ENCODE peak calls at places on chromosomes 7 and 10, in seven cellular contexts. K is GM23248, O is astrocyte, N is gastrocnemius medialis, M is kidney, F is IMR-90, I is suprapubic skin. X is an unnamed sample.
A peak's percentile ranks its signal among the peaks of the same experiment; 100 is the strongest.

GRCh38 chr7:29285451-29285807 is 90.9 kb downstream of the CHN2 start:
- DNase-seq in O (peak; percentile 96), K (peak; percentile 88), F (peak; percentile 37), N (no peak), M (no peak), I (no peak), X (no peak)

GRCh38 chr10:58797356-58797755 is 284.7 kb downstream of the BICC1 start:
- DNase-seq in K (peak; percentile 74), M (no peak), I (no peak), N (no peak), O (peak; percentile 51), F (peak; percentile 42), X (no peak)

GRCh38 chr10:120685136-120685535 is 166.0 kb upstream of the WDR11 start:
- DNase-seq in N (no peak), M (no peak), K (no peak), I (no peak), F (no peak), O (no peak), X (no peak)

GRCh38 chr10:6494934-6495592 is 85.0 kb downstream of the PRKCQ start:
- DNase-seq in N (no peak), O (no peak), I (no peak), K (peak; percentile 11), M (no peak), F (no peak), X (no peak)

GRCh38 chr7:27412164-27412563 is 169.6 kb downstream of the EVX1 start:
- DNase-seq in N (no peak), F (no peak), K (no peak), I (no peak), M (no peak), O (no peak), X (no peak)

GRCh38 chr10:77899080-77899477 is 27.5 kb downstream of the DLG5 start:
- DNase-seq in O (peak; percentile 46), M (no peak), I (no peak), N (no peak), K (peak; percentile 88), F (peak; percentile 51), X (no peak)

GRCh38 chr7:27117687-27118491 is 12.7 kb downstream of the HOXA4 start:
- DNase-seq in O (peak; percentile 88), K (no peak), F (peak; percentile 97), M (peak; percentile 62), N (no peak), I (no peak), X (no peak)

GRCh38 chr7:83701744-83702143 is 52.8 kb upstream of the SEMA3E start:
- DNase-seq in M (no peak), O (no peak), K (no peak), F (no peak), I (no peak), N (no peak), X (no peak)

GRCh38 chr7:25775999-25776736 is 375.8 kb upstream of the NFE2L3 start:
- DNase-seq in O (no peak), K (no peak), F (no peak), M (no peak), I (no peak), N (no peak), X (no peak)

GRCh38 chr10:75944061-75944460 is 512.6 kb downstream of the LRMDA start:
- DNase-seq in K (no peak), F (no peak), I (no peak), M (no peak), O (no peak), N (no peak), X (no peak)

GRCh38 chr7:120190109-120190508 is 82.9 kb upstream of the KCND2 start:
- DNase-seq in K (no peak), O (no peak), N (no peak), F (no peak), I (no peak), M (no peak), X (no peak)

GRCh38 chr7:159031750-159032149 is 112.9 kb downstream of the VIPR2 start:
- DNase-seq in N (no peak), O (no peak), F (no peak), I (peak; percentile 72), M (no peak), K (no peak), X (no peak)

GRCh38 chr10:125123363-125124113 is 36.8 kb downstream of the CTBP2 start:
- DNase-seq in M (peak; percentile 96), I (no peak), N (peak; percentile 89), F (peak; percentile 69), K (peak; percentile 81), O (peak; percentile 72), X (peak; percentile 87)

GRCh38 chr10:124748206-124748605 is 4.0 kb upstream of the FAM53B start:
- DNase-seq in F (no peak), O (no peak), I (no peak), K (peak; percentile 16), N (no peak), M (no peak), X (no peak)

GRCh38 chr7:126937196-126937595 is 315.5 kb downstream of the GRM8 start:
- DNase-seq in K (no peak), O (no peak), M (no peak), F (no peak), I (no peak), N (no peak), X (no peak)

GRCh38 chr7:69873512-69873911 is 275.2 kb downstream of the AUTS2 start:
- DNase-seq in I (no peak), K (peak; percentile 50), O (peak; percentile 45), F (no peak), M (no peak), N (no peak), X (no peak)

GRCh38 chr7:74271742-74272141 is 17.5 kb upstream of the CLIP2 start:
- DNase-seq in N (no peak), F (no peak), O (no peak), K (no peak), I (no peak), M (no peak), X (no peak)

GRCh38 chr10:4281207-4281825 is 496.3 kb upstream of the KLF6 start:
- DNase-seq in O (peak; percentile 36), K (peak; percentile 13), N (no peak), I (no peak), M (no peak), F (no peak), X (no peak)

GRCh38 chr10:4278161-4278560 is 493.2 kb upstream of the KLF6 start:
- DNase-seq in F (no peak), K (no peak), M (no peak), O (no peak), I (no peak), N (no peak), X (no peak)

GRCh38 chr10:4282496-4282895 is 497.5 kb upstream of the KLF6 start:
- DNase-seq in K (no peak), N (no peak), F (no peak), I (no peak), O (no peak), M (no peak), X (no peak)

GRCh38 chr10:4280481-4281206 is 495.6 kb upstream of the KLF6 start:
- DNase-seq in F (peak; percentile 63), M (no peak), I (no peak), K (peak; percentile 68), N (no peak), O (peak; percentile 25), X (no peak)

GRCh38 chr10:4279649-4280048 is 494.6 kb upstream of the KLF6 start:
- DNase-seq in I (no peak), F (peak; percentile 46), M (no peak), N (no peak), O (no peak), K (no peak), X (no peak)
- H3K4me1 ChIP-seq in I (peaks cover 30% of the 10 kb centered on the region), F (peaks cover 24% of the 10 kb centered on the region), M (no peaks in the 10 kb centered on the region), N (peaks cover 19% of the 10 kb centered on the region), O (peaks cover 22% of the 10 kb centered on the region), K (peaks cover 37% of the 10 kb centered on the region), X (peaks cover 39% of the 10 kb centered on the region)

GRCh38 chr10:93069245-93069561 is 4.5 kb upstream of the CYP26A1 start:
- DNase-seq in K (no peak), O (no peak), N (no peak), I (no peak), F (no peak), M (no peak), X (no peak)

GRCh38 chr10:93070378-93071176 is 3.1 kb upstream of the CYP26A1 start:
- DNase-seq in N (no peak), K (no peak), I (no peak), O (no peak), F (no peak), M (no peak), X (no peak)

GRCh38 chr10:93066544-93066913 is 5.9 kb downstream of the CYP26C1 start:
- DNase-seq in K (no peak), F (no peak), O (no peak), M (no peak), I (no peak), N (no peak), X (no peak)

GRCh38 chr10:93067443-93068365 is 6.0 kb upstream of the CYP26A1 start:
- DNase-seq in K (no peak), M (peak; percentile 53), N (no peak), F (no peak), I (no peak), O (no peak), X (no peak)

GRCh38 chr10:93068411-93069244 is 5.1 kb upstream of the CYP26A1 start:
- DNase-seq in O (peak; percentile 47), K (peak; percentile 49), M (peak; percentile 52), F (peak; percentile 54), N (no peak), I (no peak), X (no peak)
- H3K4me3 ChIP-seq in O (peak overlapping the region; percentile 23), K (peak overlapping the region; percentile 43), M (no peak overlapping the region), F (no peak overlapping the region), N (no peak overlapping the region), I (no peak overlapping the region), X (no peak overlapping the region)

DNA sequence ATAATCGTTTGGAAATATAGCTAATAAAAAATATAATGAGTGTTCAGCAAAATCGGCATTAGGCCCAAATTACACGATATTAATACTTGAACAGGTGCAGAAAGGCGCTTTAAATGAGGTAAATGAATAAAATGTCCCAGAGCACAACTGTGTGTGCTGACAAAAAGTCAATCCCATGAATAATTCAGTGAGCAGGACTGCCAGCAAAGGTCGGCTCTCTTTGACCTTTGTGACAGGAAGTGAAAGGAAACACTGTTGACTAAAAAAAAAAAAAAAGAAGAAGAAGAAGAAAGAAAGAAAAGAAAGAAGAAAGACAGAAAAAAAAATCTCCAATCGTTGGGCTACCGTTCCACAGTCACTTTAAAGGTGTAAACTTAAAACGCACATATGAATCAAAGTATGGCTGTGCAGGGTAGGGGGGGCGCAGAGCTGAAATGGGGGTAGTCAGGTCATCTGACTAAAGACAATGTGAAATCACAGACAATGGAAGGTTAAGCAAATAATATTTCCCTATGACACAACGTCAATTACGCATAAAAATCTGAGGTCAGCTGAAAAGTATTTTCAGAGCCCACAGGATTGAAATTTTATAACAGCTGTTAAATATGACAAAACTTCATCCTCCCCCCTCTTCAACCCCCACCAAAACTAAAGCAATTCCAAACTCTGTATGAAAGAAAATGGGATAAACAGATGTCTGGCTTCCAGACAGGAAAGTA is 11.1 kb downstream of the EBF3 start:
- DNase-seq in K (no peak), M (no peak), N (no peak), F (peak; percentile 40), O (no peak), I (peak; percentile 69), X (no peak)
- H3K27ac ChIP-seq in K (no peak overlapping the region), M (no peak overlapping the region), N (peak overlapping the region; percentile 82), F (no peak overlapping the region), O (no peak overlapping the region), I (peak overlapping the region; percentile 73), X (peak overlapping the region; percentile 83)

DNA sequence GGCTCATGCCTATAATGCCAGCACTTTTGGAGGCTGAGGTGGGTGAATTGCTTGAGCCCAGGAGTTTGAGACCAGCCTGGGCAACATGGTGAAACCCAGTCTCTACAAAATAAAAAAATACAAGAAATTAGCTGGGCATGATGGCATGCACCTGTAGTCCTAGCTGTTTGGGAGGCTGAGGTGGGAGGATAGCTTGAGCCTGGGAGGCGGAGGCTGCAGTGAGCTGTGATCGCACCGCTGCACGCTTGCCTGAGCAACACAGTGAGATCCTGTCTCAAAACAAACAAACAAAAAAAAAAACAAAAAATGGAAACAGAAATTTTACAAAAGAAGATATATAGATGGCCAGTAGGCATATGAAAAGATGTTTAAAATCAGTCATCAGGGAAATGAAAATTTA is 57.1 kb downstream of the PTEN start:
- DNase-seq in N (no peak), O (no peak), K (no peak), M (no peak), I (no peak), F (no peak), X (no peak)
- H3K4me1 ChIP-seq in N (peaks cover 63% of the 10 kb centered on the region), O (peaks cover 4% of the 10 kb centered on the region), K (peaks cover 26% of the 10 kb centered on the region), M (peaks cover 12% of the 10 kb centered on the region), I (peaks cover 37% of the 10 kb centered on the region), F (peaks cover under 1% of the 10 kb centered on the region), X (peaks cover 89% of the 10 kb centered on the region)